ENCODE peak calls at places on chromosomes 12 and 14, in five cellular contexts. Z is stimulated activated CD4-positive, alpha-beta T cell treated with anti-CD3 and anti-CD28 coated beads, Interleukin-4, amount 100 ng/mL, for 4 hours; C is heart left ventricle; Q is EL; D is stomach. J is an unnamed sample.
A peak's percentile ranks its signal among the peaks of the same experiment; 100 is the strongest.

GRCh38 chr14:103530390-103530789 is 1.4 kb downstream of the TRMT61A start:
- DNase-seq in Z (no peak), C (no peak), Q (no peak), D (no peak), J (no peak)

GRCh38 chr12:14167005-14167628 is 185.7 kb upstream of the GRIN2B start:
- DNase-seq in Z (peak; percentile 9), C (no peak), Q (peak; percentile 44), D (peak; percentile 36), J (peak; percentile 37)

GRCh38 chr12:124513297-124513867 is 54.0 kb downstream of the NCOR2 start:
- DNase-seq in Z (no peak), C (no peak), Q (no peak), D (no peak), J (no peak)

GRCh38 chr12:21941522-21942376 is 523 bp upstream of the ABCC9 start:
- DNase-seq in Z (no peak), C (peak; percentile 82), Q (peak; percentile 60), D (no peak), J (peak; percentile 66)

GRCh38 chr12:58349161-58349560 is 407.8 kb downstream of the ATP23 start:
- DNase-seq in Z (no peak), C (no peak), Q (no peak), D (no peak), J (no peak)

GRCh38 chr14:100132161-100132902 is 27.1 kb downstream of the DEGS2 start:
- DNase-seq in Z (no peak), C (no peak), Q (no peak), D (no peak), J (no peak)

GRCh38 chr14:38225946-38226345 is 18.2 kb downstream of the SSTR1 start:
- DNase-seq in Z (no peak), C (no peak), Q (no peak), D (no peak), J (no peak)

GRCh38 chr14:66043921-66044320 is 442.2 kb upstream of the CCDC196 start:
- DNase-seq in Z (no peak), C (no peak), Q (peak; percentile 29), D (no peak), J (no peak)

GRCh38 chr12:122870867-122871664 is 24.9 kb downstream of the VPS37B start:
- DNase-seq in Z (no peak), C (peak; percentile 62), Q (peak; percentile 33), D (peak; percentile 73), J (peak; percentile 51)

GRCh38 chr14:40367717-40368116 is 935.5 kb upstream of the FBXO33 start:
- DNase-seq in Z (no peak), C (no peak), Q (no peak), D (no peak), J (no peak)

GRCh38 chr12:31868980-31869379 is 90.2 kb upstream of the RESF1 start:
- DNase-seq in Z (no peak), C (no peak), Q (peak; percentile 44), D (peak; percentile 52), J (peak; percentile 88)

GRCh38 chr14:26389646-26390508 is 208.0 kb downstream of the NOVA1 start:
- DNase-seq in Z (no peak), C (no peak), Q (no peak), D (no peak), J (peak; percentile 9)

J was measured in body of pancreas.